ENCODE peak calls at places on chromosome 3, in seven cellular contexts. Q, S, E, G, T, C and Z are unnamed samples.

GRCh38 chr3:9779721-9780450 is 10.1 kb upstream of the CAMK1 start:
- DNase-seq in Q (no peak), S (no peak), E (peak), G (no peak), T (no peak), C (no peak), Z (no peak)

GRCh38 chr3:172562881-172563835 is 39.9 kb upstream of the TNFSF10 start:
- DNase-seq in Q (no peak), S (no peak), E (no peak), G (peak), T (no peak), C (no peak), Z (no peak)

GRCh38 chr3:126704494-126705214 is 614 bp downstream of the CHCHD6 start:
- DNase-seq in Q (no peak), S (no peak), E (no peak), G (no peak), T (no peak), C (peak), Z (no peak)

GRCh38 chr3:17077614-17078013 is 192.9 kb downstream of the PLCL2 start:
- DNase-seq in Q (peak), S (no peak), E (no peak), G (no peak), T (no peak), C (peak), Z (no peak)

GRCh38 chr3:64686446-64686908 is 1.3 kb downstream of the ADAMTS9 start:
- DNase-seq in Q (no peak), S (peak), E (peak), G (peak), T (peak), C (no peak), Z (peak)

GRCh38 chr3:188243124-188243795 is 89.3 kb downstream of the LPP start:
- DNase-seq in Q (no peak), S (no peak), E (no peak), G (peak), T (no peak), C (no peak), Z (no peak)

GRCh38 chr3:20190991-20191390 is 5.0 kb upstream of the SGO1 start:
- DNase-seq in Q (no peak), S (no peak), E (no peak), G (no peak), T (no peak), C (no peak), Z (no peak)

GRCh38 chr3:196186661-196187573 is 24.3 kb downstream of the ZDHHC19 start:
- DNase-seq in Q (no peak), S (no peak), E (no peak), G (peak), T (no peak), C (no peak), Z (no peak)

GRCh38 chr3:3307491-3307890 is 128.0 kb upstream of the CRBN start:
- DNase-seq in Q (no peak), S (no peak), E (no peak), G (no peak), T (no peak), C (no peak), Z (no peak)

DNA sequence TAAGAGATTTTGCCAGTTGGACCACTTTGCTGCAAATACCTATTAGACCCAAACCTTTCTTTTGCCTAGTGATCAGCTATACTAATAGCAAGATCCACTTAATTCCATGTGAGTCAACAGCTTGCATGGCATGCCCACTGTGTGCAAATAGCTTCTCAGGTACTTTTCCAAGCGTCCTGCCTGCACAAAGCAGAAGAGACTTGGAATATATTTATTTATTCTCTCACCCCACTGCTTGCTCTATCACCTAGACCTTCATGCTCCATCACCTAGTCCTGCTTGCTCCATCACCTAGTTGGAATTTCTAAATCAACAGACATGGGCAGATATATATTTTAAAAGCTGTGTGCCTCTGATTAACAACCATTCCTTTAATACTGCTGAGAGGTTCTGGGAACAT is 47.6 kb downstream of the MBNL1 start:
- DNase-seq in Q (no peak), S (no peak), E (no peak), G (no peak), T (no peak), C (no peak), Z (no peak)
- H3K27ac ChIP-seq in Q (peak), S (peak), E (no peak), G (no peak), T (peak), C (no peak), Z (no peak)

GRCh38 chr3:111480091-111480490 is 61.9 kb upstream of the CD96 start:
- DNase-seq in Q (no peak), S (no peak), E (no peak), G (no peak), T (no peak), C (no peak), Z (no peak)
- H3K27ac ChIP-seq in Q (no peak), S (no peak), E (no peak), G (no peak), T (no peak), C (no peak), Z (no peak)

GRCh38 chr3:44100298-44100695 is 141.4 kb upstream of the TOPAZ1 start:
- DNase-seq in Q (no peak), S (no peak), E (no peak), G (no peak), T (no peak), C (no peak), Z (no peak)
- H3K27ac ChIP-seq in Q (no peak), S (no peak), E (no peak), G (no peak), T (no peak), C (no peak), Z (no peak)

GRCh38 chr3:150278843-150279341 is 129.2 kb upstream of the TSC22D2 start:
- DNase-seq in Q (no peak), S (no peak), E (no peak), G (no peak), T (no peak), C (no peak), Z (no peak)
- H3K27ac ChIP-seq in Q (no peak), S (no peak), E (peak), G (no peak), T (no peak), C (no peak), Z (no peak)

DNA sequence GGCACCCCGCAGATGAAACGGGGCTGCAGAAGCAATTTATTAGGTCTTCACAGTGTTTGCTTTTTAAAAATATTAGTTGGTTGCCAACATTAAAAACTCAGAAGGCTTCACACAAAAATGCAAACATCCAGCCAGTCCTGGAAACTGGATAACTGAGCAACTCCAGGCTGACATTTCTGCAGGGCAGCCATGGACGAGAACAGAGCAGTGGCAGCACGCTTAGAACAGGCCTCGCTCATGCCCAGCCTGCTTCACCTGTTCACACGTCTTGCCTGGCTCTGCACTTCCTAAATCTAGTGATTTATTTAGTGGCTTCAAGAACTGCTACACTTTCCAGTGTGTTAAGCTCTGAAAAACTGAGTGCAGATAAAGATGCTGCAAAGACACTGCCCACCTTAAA is 53.5 kb downstream of the SETMAR start:
- DNase-seq in Q (no peak), S (no peak), E (no peak), G (no peak), T (no peak), C (no peak), Z (no peak)
- H3K27ac ChIP-seq in Q (peak), S (no peak), E (no peak), G (peak), T (peak), C (no peak), Z (no peak)